ENCODE peak calls at places on chromosome 10, in five cellular contexts. P is GM12878, Z is HepG2, F is GM12891, N is H1. T is an unnamed sample.

GRCh38 chr10:124495725-124496124 is 34.1 kb downstream of the LHPP start:
- DNase-seq in P (no peak), Z (no peak), F (no peak), N (no peak), T (no peak)

GRCh38 chr10:52951819-52952218 is 179.2 kb upstream of the MBL2 start:
- DNase-seq in P (no peak), Z (peak), F (peak), N (peak), T (no peak)

GRCh38 chr10:108783897-108784296 is 1139.4 kb downstream of the XPNPEP1 start:
- DNase-seq in P (peak), Z (peak), F (peak), N (peak), T (peak)

GRCh38 chr10:121999301-121999700 is 10.3 kb downstream of the TACC2 start:
- DNase-seq in P (no peak), Z (no peak), F (no peak), N (no peak), T (no peak)

GRCh38 chr10:44962870-44963738 is 3.5 kb downstream of the RASSF4 start:
- DNase-seq in P (no peak), Z (peak), F (no peak), N (peak), T (no peak)

GRCh38 chr10:120732643-120733313 is 118.4 kb upstream of the WDR11 start:
- DNase-seq in P (no peak), Z (no peak), F (no peak), N (no peak), T (no peak)

GRCh38 chr10:49534670-49535381 is 4.1 kb downstream of the ERCC6 start:
- DNase-seq in P (peak), Z (no peak), F (peak), N (no peak), T (peak)

GRCh38 chr10:113517893-113518240 is 35.0 kb upstream of the HABP2 start:
- DNase-seq in P (no peak), Z (no peak), F (no peak), N (no peak), T (no peak)

GRCh38 chr10:110181451-110181850 is 26.0 kb upstream of the MXI1 start:
- DNase-seq in P (no peak), Z (no peak), F (no peak), N (peak), T (no peak)

GRCh38 chr10:2870654-2871053 is 196.7 kb upstream of the PFKP start:
- DNase-seq in P (no peak), Z (no peak), F (no peak), N (no peak), T (no peak)

GRCh38 chr10:67943917-67944316 is 59.5 kb downstream of the SIRT1 start:
- DNase-seq in P (no peak), Z (no peak), F (no peak), N (no peak), T (no peak)

GRCh38 chr10:76550806-76551205 is 1086.8 kb downstream of the KCNMA1 start:
- DNase-seq in P (no peak), Z (no peak), F (no peak), N (no peak), T (no peak)

GRCh38 chr10:71338728-71339495 is 19.9 kb downstream of the SLC29A3 start:
- DNase-seq in P (no peak), Z (no peak), F (no peak), N (no peak), T (no peak)

GRCh38 chr10:67609996-67610793 is 85.8 kb downstream of the CTNNA3 start:
- DNase-seq in P (no peak), Z (no peak), F (no peak), N (no peak), T (no peak)

GRCh38 chr10:8617792-8618191 is 563.3 kb downstream of the GATA3 start:
- DNase-seq in P (no peak), Z (no peak), F (no peak), N (no peak), T (no peak)

GRCh38 chr10:86243651-86244155 is 122.9 kb downstream of the GRID1 start:
- DNase-seq in P (no peak), Z (no peak), F (no peak), N (no peak), T (no peak)

GRCh38 chr10:91941426-91941825 is 17.9 kb downstream of the BTAF1 start:
- DNase-seq in P (no peak), Z (no peak), F (no peak), N (no peak), T (no peak)

GRCh38 chr10:133274751-133275682 is 1.7 kb downstream of the ADAM8 start:
- DNase-seq in P (peak), Z (no peak), F (peak), N (no peak), T (peak)

GRCh38 chr10:122116331-122116730 is 127.4 kb downstream of the TACC2 start:
- DNase-seq in P (no peak), Z (peak), F (no peak), N (no peak), T (no peak)

GRCh38 chr10:11478807-11479206 is 132.6 kb downstream of the USP6NL start:
- DNase-seq in P (no peak), Z (no peak), F (no peak), N (no peak), T (no peak)

GRCh38 chr10:70331486-70332268 is 47.9 kb upstream of the NPFFR1 start:
- DNase-seq in P (peak), Z (peak), F (peak), N (no peak), T (no peak)

GRCh38 chr10:122768033-122768745 is 68.5 kb upstream of the C10orf120 start:
- DNase-seq in P (no peak), Z (no peak), F (no peak), N (no peak), T (no peak)

GRCh38 chr10:33478675-33479125 is 144.2 kb upstream of the NRP1 start:
- DNase-seq in P (no peak), Z (no peak), F (no peak), N (no peak), T (no peak)

DNA sequence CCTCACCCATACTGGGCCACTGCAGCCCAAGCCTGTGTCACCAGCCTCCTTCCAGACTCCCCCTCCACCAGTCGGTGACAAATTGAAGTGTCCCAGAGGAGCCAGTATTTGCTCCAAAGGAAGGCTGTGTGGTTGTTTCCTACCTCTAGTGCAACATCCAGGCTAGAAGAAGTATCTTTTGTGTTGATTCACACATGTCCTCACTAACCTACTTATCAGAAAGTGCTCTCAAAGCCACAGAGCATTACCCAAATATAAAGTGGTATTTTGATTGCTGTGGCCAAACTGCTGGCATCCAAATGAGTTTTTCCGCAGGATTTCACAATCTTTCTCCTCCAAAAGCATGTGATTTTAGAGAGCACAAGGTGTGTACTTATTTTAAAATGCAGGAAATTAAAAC is 134.8 kb downstream of the CUL2 start:
- DNase-seq in P (no peak), Z (no peak), F (no peak), N (no peak), T (no peak)
- TF ChIP-seq POLR2AphosphoS5 in P (no peak), Z (no peak), F (no peak), N (no peak), T (no peak)

GRCh38 chr10:102247724-102248123 is 2.4 kb downstream of the GBF1 start:
- DNase-seq in P (no peak), Z (no peak), F (no peak), N (no peak), T (no peak)

GRCh38 chr10:102243304-102243703 is 2.0 kb upstream of the PITX3 start:
- DNase-seq in P (no peak), Z (peak), F (no peak), N (no peak), T (no peak)

GRCh38 chr10:102246261-102246660 is 929 bp downstream of the GBF1 start:
- DNase-seq in P (no peak), Z (no peak), F (no peak), N (no peak), T (no peak)

GRCh38 chr10:102245101-102245931 is at the start of gene GBF1:
- DNase-seq in P (peak), Z (peak), F (peak), N (peak), T (peak)

GRCh38 chr10:102245932-102246251 is 560 bp downstream of the GBF1 start:
- DNase-seq in P (no peak), Z (no peak), F (no peak), N (no peak), T (no peak)
- TF ChIP-seq TAF1 in P (no peak), Z (no peak), F (no peak), N (no peak), T (no peak)

GRCh38 chr10:132001238-132001977 is 19.7 kb upstream of the BNIP3 start:
- DNase-seq in P (no peak), Z (peak), F (no peak), N (peak), T (no peak)

GRCh38 chr10:131996508-131997365 is 15.0 kb upstream of the BNIP3 start:
- DNase-seq in P (no peak), Z (no peak), F (no peak), N (no peak), T (no peak)

GRCh38 chr10:131998050-131998844 is 16.5 kb upstream of the BNIP3 start:
- DNase-seq in P (no peak), Z (peak), F (no peak), N (no peak), T (no peak)

GRCh38 chr10:131997366-131998049 is 15.8 kb upstream of the BNIP3 start:
- DNase-seq in P (no peak), Z (peak), F (no peak), N (peak), T (no peak)

GRCh38 chr10:131998845-131999681 is 17.3 kb upstream of the BNIP3 start:
- DNase-seq in P (no peak), Z (peak), F (no peak), N (no peak), T (no peak)
- TF ChIP-seq POLR2A in P (no peak), Z (no peak), F (no peak), N (no peak), T (no peak)

DNA sequence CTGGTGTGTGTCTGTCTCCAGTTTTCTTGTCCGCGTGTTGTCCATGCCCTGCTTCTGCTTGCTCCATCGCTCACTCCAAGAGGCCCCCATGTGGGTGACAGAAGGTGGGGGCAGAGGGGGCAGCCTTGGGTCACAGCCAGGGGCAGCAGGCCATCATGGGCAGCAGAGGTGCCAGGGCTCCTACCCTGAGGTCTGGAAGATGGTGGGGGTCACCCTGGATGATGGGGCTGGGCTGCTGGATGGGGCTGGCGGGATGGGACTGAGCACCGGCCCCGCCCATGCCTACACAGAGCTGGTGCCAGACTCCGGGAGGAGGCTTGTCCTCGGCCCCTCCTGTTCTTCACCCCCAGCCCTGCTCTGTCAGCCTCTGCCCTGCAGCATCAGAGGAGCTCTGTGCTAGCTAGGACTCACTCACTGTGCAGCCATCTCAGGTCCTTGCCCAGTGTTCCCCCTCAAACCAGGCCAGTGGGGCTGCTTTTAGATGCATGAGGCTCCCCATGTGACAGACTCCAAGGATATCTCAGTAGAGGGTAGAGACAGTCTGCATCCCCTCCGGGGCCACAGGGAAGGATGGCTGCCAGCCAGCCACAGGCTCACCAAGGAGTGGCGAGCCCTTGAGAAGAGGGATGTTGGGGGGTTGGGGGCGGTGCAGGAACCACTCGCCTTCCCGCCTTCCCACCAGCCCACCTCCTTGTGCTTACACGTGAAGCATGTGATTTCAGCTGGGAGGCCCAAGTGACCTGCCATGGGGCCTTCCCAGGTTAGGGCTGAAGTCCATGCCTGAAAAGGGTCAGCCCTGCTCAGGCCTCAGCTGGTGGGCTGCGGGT is 35.5 kb upstream of the PPIF start:
- DNase-seq in P (no peak), Z (no peak), F (no peak), N (no peak), T (no peak)
- TF ChIP-seq POLR2AphosphoS5 in P (no peak), Z (no peak), F (no peak), N (no peak), T (peak)

DNA sequence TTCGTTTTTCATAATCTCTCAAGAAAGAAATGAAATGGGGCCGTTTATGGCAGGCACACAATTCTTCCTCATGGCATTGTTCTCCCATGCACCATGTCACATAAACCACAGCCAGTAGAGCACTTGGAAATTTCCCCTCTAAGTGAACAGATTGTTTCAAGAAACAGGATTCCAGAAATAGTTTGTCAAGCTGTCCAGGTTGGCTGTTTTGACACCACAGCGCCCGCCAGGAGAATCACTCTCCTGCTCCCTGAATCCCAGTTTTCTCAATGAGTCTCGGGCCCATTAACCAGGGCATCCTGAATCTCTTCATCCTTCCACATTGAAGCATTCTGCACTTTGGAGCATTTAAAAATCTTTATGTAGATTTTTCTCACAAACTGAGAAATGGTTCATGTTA is 172.2 kb upstream of the NEBL start:
- DNase-seq in P (no peak), Z (no peak), F (no peak), N (no peak), T (no peak)
- TF ChIP-seq TAF1 in P (no peak), Z (no peak), F (no peak), N (no peak), T (no peak)

DNA sequence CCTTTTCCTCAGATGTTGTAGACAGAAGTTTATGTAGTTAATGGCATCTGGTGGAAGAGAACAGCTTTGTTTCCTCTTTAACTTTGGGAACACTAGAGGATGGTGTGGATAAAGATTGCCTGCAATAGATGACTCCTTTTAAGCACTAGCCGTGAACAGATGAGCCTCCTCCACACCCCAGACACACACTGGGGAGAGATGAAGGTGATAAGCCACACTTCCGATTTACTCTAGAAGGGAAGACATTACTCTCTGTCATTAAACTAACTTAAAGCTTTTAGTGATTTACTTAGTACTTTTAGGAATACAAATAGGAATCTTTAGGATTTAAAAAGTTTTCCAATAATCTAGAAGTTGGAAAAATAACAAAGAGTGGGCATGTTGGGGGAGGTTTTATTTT is 6.8 kb downstream of the HSPA14 start:
- DNase-seq in P (no peak), Z (no peak), F (no peak), N (no peak), T (no peak)
- TF ChIP-seq POLR2A in P (peak), Z (no peak), F (peak), N (no peak), T (no peak)

DNA sequence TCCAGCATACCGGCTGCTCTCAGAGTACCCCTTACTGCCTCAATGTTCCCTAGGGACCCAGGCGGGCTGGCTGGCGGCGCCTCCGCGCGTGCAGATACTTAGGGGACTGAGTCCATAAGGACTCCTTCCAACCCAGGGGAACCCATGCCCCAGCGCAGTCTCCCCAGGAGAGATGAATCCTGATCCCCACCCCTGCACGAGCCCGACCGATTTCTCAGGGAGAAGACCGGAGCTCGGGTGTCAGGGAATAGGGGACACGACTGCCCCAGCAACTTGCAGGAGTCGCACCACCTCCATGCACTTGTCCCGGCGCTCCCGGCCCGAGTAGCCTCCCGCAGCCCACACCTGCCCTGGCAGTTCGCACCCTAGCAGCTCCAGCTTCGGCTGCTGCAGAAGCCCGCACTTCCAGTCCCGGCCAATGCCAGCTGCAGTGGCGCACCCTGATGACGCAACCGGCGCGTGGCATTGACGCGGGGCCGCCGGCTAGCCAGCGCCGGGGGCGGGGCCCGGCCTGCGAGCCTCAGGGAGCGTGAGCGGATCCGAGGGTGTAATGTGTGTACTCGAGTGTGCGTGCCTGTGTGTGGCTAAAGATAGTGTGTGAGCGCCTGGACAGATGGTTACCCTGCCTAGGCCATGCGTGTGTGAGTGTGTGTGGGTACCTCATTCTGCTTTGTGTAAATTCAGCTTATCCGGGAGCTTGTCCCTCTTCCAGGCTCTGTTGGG is at the start of gene GPAM:
- DNase-seq in P (peak), Z (no peak), F (peak), N (peak), T (peak)
- TF ChIP-seq POLR2AphosphoS5 in P (peak), Z (no peak), F (peak), N (peak), T (peak)

DNA sequence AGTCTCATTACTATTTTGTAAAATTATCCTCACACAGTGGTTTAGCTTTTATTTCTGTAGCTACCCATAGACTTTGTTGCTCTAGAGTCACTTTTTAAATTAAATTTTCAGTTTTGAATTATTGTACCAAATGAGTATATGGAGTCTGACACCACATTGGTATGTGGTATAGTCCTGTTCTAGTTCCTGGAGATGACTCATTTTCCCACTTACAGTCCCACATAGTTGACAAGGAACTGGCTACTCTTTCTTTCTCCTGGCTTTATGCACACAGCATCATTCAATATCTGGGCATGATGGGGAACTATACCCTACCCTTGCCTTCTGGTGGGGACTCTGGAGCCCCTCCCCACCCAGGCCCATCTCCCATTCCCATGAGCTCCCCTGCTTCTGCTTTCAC is 92.6 kb upstream of the RAB11FIP2 start:
- DNase-seq in P (no peak), Z (no peak), F (no peak), N (no peak), T (no peak)
- TF ChIP-seq TAF1 in P (no peak), Z (no peak), F (no peak), N (no peak), T (no peak)

GRCh38 chr10:15452545-15452944 is 81.5 kb upstream of the FAM171A1 start:
- DNase-seq in P (no peak), Z (no peak), F (no peak), N (no peak), T (no peak)

GRCh38 chr10:15455456-15455855 is 84.4 kb upstream of the FAM171A1 start:
- DNase-seq in P (no peak), Z (no peak), F (no peak), N (no peak), T (no peak)

GRCh38 chr10:15453462-15453861 is 82.4 kb upstream of the FAM171A1 start:
- DNase-seq in P (no peak), Z (no peak), F (no peak), N (no peak), T (no peak)

GRCh38 chr10:15453921-15454320 is 82.8 kb upstream of the FAM171A1 start:
- DNase-seq in P (no peak), Z (no peak), F (no peak), N (no peak), T (no peak)

GRCh38 chr10:15451137-15452094 is 80.3 kb upstream of the FAM171A1 start:
- DNase-seq in P (no peak), Z (no peak), F (no peak), N (no peak), T (no peak)
- TF ChIP-seq POLR2A in P (no peak), Z (no peak), F (no peak), N (no peak), T (no peak)

T was measured in GM12892.